ENCODE peak calls at places on chromosome 4, in five cellular contexts. P, X, N, E and V are unnamed samples.

GRCh38 chr4:26069218-26069617 is 155.2 kb downstream of the SMIM20 start:
- DNase-seq in X (no peak), P (no peak), N (no peak), E (no peak), V (no peak)

GRCh38 chr4:141919648-141920047 is 283.3 kb downstream of the IL15 start:
- DNase-seq in X (no peak), E (no peak), P (no peak), N (no peak), V (no peak)

GRCh38 chr4:19776021-19776459 is 475.7 kb upstream of the SLIT2 start:
- DNase-seq in X (no peak), P (no peak), N (no peak), E (peak; percentile 80), V (peak; percentile 60)

GRCh38 chr4:7334521-7335275 is 100.0 kb downstream of the PSAPL1 start:
- DNase-seq in E (peak; percentile 25), P (no peak), N (peak; percentile 34), X (no peak), V (no peak)

GRCh38 chr4:184983660-184984356 is 34.5 kb upstream of the HELT start:
- DNase-seq in X (peak; percentile 44), N (peak; percentile 70), E (peak; percentile 59), P (peak; percentile 82), V (peak; percentile 74)

GRCh38 chr4:55547461-55547770 is 707 bp upstream of the CLOCK start:
- DNase-seq in P (peak; percentile 73), E (no peak), N (no peak), X (no peak), V (no peak)

GRCh38 chr4:173371292-173372192 is 788 bp downstream of the SAP30 start:
- DNase-seq in N (peak; percentile 75), X (peak; percentile 71), P (peak; percentile 66), E (peak; percentile 77), V (peak; percentile 73)

GRCh38 chr4:99400831-99401230 is 34.3 kb downstream of the ADH7 start:
- DNase-seq in X (no peak), N (no peak), P (no peak), E (no peak), V (no peak)

GRCh38 chr4:101127176-101127790 is 220.0 kb downstream of the PPP3CA start:
- DNase-seq in N (no peak), P (no peak), X (no peak), E (no peak), V (no peak)

GRCh38 chr4:138010639-138011038 is 231.5 kb downstream of the SLC7A11 start:
- DNase-seq in X (no peak), E (no peak), N (no peak), P (no peak), V (no peak)

GRCh38 chr4:123352240-123352945 is 44.2 kb upstream of the SPRY1 start:
- DNase-seq in E (peak; percentile 91), N (no peak), X (peak; percentile 77), P (no peak), V (peak; percentile 29)

GRCh38 chr4:1469596-1470392 is 63.6 kb upstream of the NKX1-1 start:
- DNase-seq in P (no peak), N (peak; percentile 38), E (peak; percentile 48), X (no peak), V (no peak)

GRCh38 chr4:146212781-146213180 is 1.6 kb upstream of the REELD1 start:
- DNase-seq in X (no peak), P (no peak), E (no peak), N (no peak), V (no peak)

GRCh38 chr4:177064724-177065394 is 244.8 kb upstream of the NEIL3 start:
- DNase-seq in N (no peak), X (no peak), E (no peak), P (no peak), V (no peak)

GRCh38 chr4:7905461-7905915 is 34.2 kb downstream of the AFAP1 start:
- DNase-seq in P (no peak), X (no peak), N (no peak), E (no peak), V (no peak)

GRCh38 chr4:3729188-3729884 is 36.8 kb upstream of the ADRA2C start:
- DNase-seq in N (no peak), E (peak; percentile 9), X (no peak), P (no peak), V (no peak)

GRCh38 chr4:7738458-7739076 is 201.1 kb downstream of the AFAP1 start:
- DNase-seq in X (no peak), N (peak; percentile 40), P (no peak), E (no peak), V (no peak)

GRCh38 chr4:105619193-105619931 is 66.9 kb downstream of the ARHGEF38 start:
- DNase-seq in X (peak; percentile 83), E (no peak), N (peak; percentile 88), P (no peak), V (peak; percentile 96)

GRCh38 chr4:115851918-115852766 is 738.7 kb upstream of the NDST4 start:
- DNase-seq in P (peak; percentile 69), E (peak; percentile 32), N (peak; percentile 34), X (peak; percentile 30), V (peak; percentile 29)

GRCh38 chr4:189001283-189001970 is 862.2 kb downstream of the TRIML1 start:
- DNase-seq in N (no peak), E (no peak), X (no peak), P (no peak), V (no peak)

GRCh38 chr4:10403633-10404445 is 53.4 kb downstream of the ZNF518B start:
- DNase-seq in N (no peak), X (peak; percentile 16), E (peak; percentile 45), P (no peak), V (peak; percentile 21)